ENCODE peak calls at places on chromosomes 5 and 9, in ten cellular contexts. T is GM10248, S is head of caudate nucleus, D is activated T-cell treated with anti-CD3 and anti-CD28 coated beads for 1 hour, H is GM04503, J is Daoy, U is astrocyte, W is SK-MEL-5, E is HS-5, Z is T-cell. G is an unnamed sample.
A peak's percentile ranks its signal among the peaks of the same experiment; 100 is the strongest.

GRCh38 chr9:91562412-91562811 is 138.8 kb upstream of the NFIL3 start:
- DNase-seq in T (no peak), S (no peak), D (no peak), H (no peak), J (no peak), U (no peak), W (no peak), E (no peak), Z (no peak), G (no peak)

GRCh38 chr5:127608077-127608660 is 40.7 kb upstream of the CTXN3 start:
- DNase-seq in T (no peak), S (no peak), D (no peak), H (no peak), J (no peak), U (peak; percentile 63), W (no peak), E (no peak), Z (no peak), G (no peak)

GRCh38 chr5:1763548-1763911 is 36.1 kb downstream of the MRPL36 start:
- DNase-seq in T (peak; percentile 73), S (no peak), D (peak; percentile 16), H (peak; percentile 39), J (peak; percentile 63), U (peak; percentile 35), W (peak; percentile 73), E (peak; percentile 11), Z (no peak), G (peak; percentile 21)

GRCh38 chr5:62496876-62497275 is 81.7 kb upstream of the LRRC70 start:
- DNase-seq in T (no peak), S (no peak), D (no peak), H (no peak), J (no peak), U (no peak), W (no peak), E (no peak), Z (no peak), G (no peak)

GRCh38 chr9:105663914-105664313 is 1.7 kb downstream of the TAL2 start:
- DNase-seq in T (no peak), S (no peak), D (no peak), H (no peak), J (no peak), U (no peak), W (no peak), E (no peak), Z (no peak), G (no peak)

GRCh38 chr5:16791036-16791705 is 144.9 kb downstream of the MYO10 start:
- DNase-seq in T (peak; percentile 53), S (no peak), D (no peak), H (no peak), J (peak; percentile 34), U (peak; percentile 61), W (peak; percentile 75), E (peak; percentile 57), Z (no peak), G (no peak)

GRCh38 chr5:90305022-90305720 is 104.4 kb downstream of the CETN3 start:
- DNase-seq in T (no peak), S (no peak), D (no peak), H (no peak), J (no peak), U (no peak), W (no peak), E (no peak), Z (no peak), G (no peak)

GRCh38 chr5:164076571-164076970 is 571.2 kb downstream of the MAT2B start:
- DNase-seq in T (no peak), S (no peak), D (no peak), H (no peak), J (no peak), U (no peak), W (peak; percentile 27), E (no peak), Z (no peak), G (no peak)

GRCh38 chr5:6317133-6317532 is 61.2 kb downstream of the MED10 start:
- DNase-seq in T (no peak), S (no peak), D (no peak), H (no peak), J (no peak), U (no peak), W (no peak), E (no peak), Z (no peak), G (no peak)

GRCh38 chr9:8261737-8262136 is 462.2 kb upstream of the DMAC1 start:
- DNase-seq in T (no peak), S (no peak), D (no peak), H (no peak), J (no peak), U (no peak), W (no peak), E (no peak), Z (no peak), G (no peak)

GRCh38 chr5:151078490-151079262 is 2.2 kb downstream of the TNIP1 start:
- DNase-seq in T (peak; percentile 79), S (no peak), D (peak; percentile 41), H (no peak), J (peak; percentile 82), U (no peak), W (no peak), E (no peak), Z (peak; percentile 32), G (peak; percentile 66)

GRCh38 chr9:76414656-76415055 is 20.4 kb upstream of the RFK start:
- DNase-seq in T (no peak), S (no peak), D (no peak), H (no peak), J (peak; percentile 67), U (peak; percentile 93), W (no peak), E (no peak), Z (no peak), G (no peak)

GRCh38 chr5:133825631-133826289 is 142.7 kb downstream of the C5orf15 start:
- DNase-seq in T (no peak), S (no peak), D (peak; percentile 9), H (no peak), J (no peak), U (no peak), W (no peak), E (no peak), Z (peak; percentile 36), G (peak; percentile 57)

GRCh38 chr5:80565330-80565729 is 4.8 kb downstream of the ANKRD34B start:
- DNase-seq in T (no peak), S (no peak), D (no peak), H (no peak), J (no peak), U (no peak), W (peak; percentile 15), E (no peak), Z (no peak), G (no peak)

GRCh38 chr5:123875444-123876264 is 363.7 kb downstream of the CSNK1G3 start:
- DNase-seq in T (no peak), S (peak; percentile 41), D (no peak), H (no peak), J (peak; percentile 28), U (no peak), W (peak; percentile 56), E (no peak), Z (no peak), G (no peak)